ENCODE peak calls at places on chromosomes 16 and 17, in seven cellular contexts. One of them, this sample, is unnamed.

GRCh38 chr16:61149709-61150108 is 886.5 kb downstream of the CDH8 start:
- DNase-seq in activated naive CD8-positive, alpha-beta T cell treated with anti-CD3 and anti-CD28 coated beads, Interleukin-2, amount 50 U/mL, for 24 hours: no peak
- DNase-seq in cerebellar cortex: no peak
- DNase-seq in hypothalamus: no peak
- DNase-seq in cardiac fibroblast: no peak
- DNase-seq in PC-9: no peak
- DNase-seq in naive thymus-derived CD8-positive, alpha-beta T cell: no peak
- DNase-seq in this sample: no peak

GRCh38 chr17:72920513-72920912 is 172.0 kb downstream of the SLC39A11 start:
- DNase-seq in cardiac fibroblast: no peak
- DNase-seq in cerebellar cortex: no peak
- DNase-seq in hypothalamus: no peak
- DNase-seq in PC-9: no peak
- DNase-seq in activated naive CD8-positive, alpha-beta T cell treated with anti-CD3 and anti-CD28 coated beads, Interleukin-2, amount 50 U/mL, for 24 hours: no peak
- DNase-seq in naive thymus-derived CD8-positive, alpha-beta T cell: no peak
- DNase-seq in this sample: no peak

GRCh38 chr16:67170168-67170947 is at the start of gene NOL3:
- DNase-seq in naive thymus-derived CD8-positive, alpha-beta T cell: no peak
- DNase-seq in activated naive CD8-positive, alpha-beta T cell treated with anti-CD3 and anti-CD28 coated beads, Interleukin-2, amount 50 U/mL, for 24 hours: peak
- DNase-seq in cardiac fibroblast: peak
- DNase-seq in hypothalamus: peak
- DNase-seq in cerebellar cortex: peak
- DNase-seq in PC-9: peak
- DNase-seq in this sample: peak

GRCh38 chr16:89395150-89396142 is 94.9 kb downstream of the ANKRD11 start:
- DNase-seq in cardiac fibroblast: peak
- DNase-seq in PC-9: peak
- DNase-seq in cerebellar cortex: peak
- DNase-seq in hypothalamus: peak
- DNase-seq in naive thymus-derived CD8-positive, alpha-beta T cell: no peak
- DNase-seq in activated naive CD8-positive, alpha-beta T cell treated with anti-CD3 and anti-CD28 coated beads, Interleukin-2, amount 50 U/mL, for 24 hours: no peak
- DNase-seq in this sample: peak

GRCh38 chr17:1495265-1495664 is 2.8 kb upstream of the MYO1C start:
- DNase-seq in activated naive CD8-positive, alpha-beta T cell treated with anti-CD3 and anti-CD28 coated beads, Interleukin-2, amount 50 U/mL, for 24 hours: no peak
- DNase-seq in cerebellar cortex: peak
- DNase-seq in hypothalamus: no peak
- DNase-seq in naive thymus-derived CD8-positive, alpha-beta T cell: no peak
- DNase-seq in PC-9: peak
- DNase-seq in cardiac fibroblast: no peak
- DNase-seq in this sample: no peak

GRCh38 chr16:54425681-54426549 is 139.3 kb upstream of the IRX3 start:
- DNase-seq in PC-9: peak
- DNase-seq in activated naive CD8-positive, alpha-beta T cell treated with anti-CD3 and anti-CD28 coated beads, Interleukin-2, amount 50 U/mL, for 24 hours: no peak
- DNase-seq in hypothalamus: no peak
- DNase-seq in cardiac fibroblast: no peak
- DNase-seq in cerebellar cortex: no peak
- DNase-seq in naive thymus-derived CD8-positive, alpha-beta T cell: no peak
- DNase-seq in this sample: no peak

GRCh38 chr16:87847785-87848675 is 21.3 kb downstream of the SLC7A5 start:
- DNase-seq in hypothalamus: peak
- DNase-seq in cardiac fibroblast: no peak
- DNase-seq in activated naive CD8-positive, alpha-beta T cell treated with anti-CD3 and anti-CD28 coated beads, Interleukin-2, amount 50 U/mL, for 24 hours: no peak
- DNase-seq in PC-9: no peak
- DNase-seq in naive thymus-derived CD8-positive, alpha-beta T cell: no peak
- DNase-seq in cerebellar cortex: no peak
- DNase-seq in this sample: peak

GRCh38 chr17:5745091-5745820 is 160.9 kb upstream of the NLRP1 start:
- DNase-seq in activated naive CD8-positive, alpha-beta T cell treated with anti-CD3 and anti-CD28 coated beads, Interleukin-2, amount 50 U/mL, for 24 hours: no peak
- DNase-seq in cardiac fibroblast: no peak
- DNase-seq in naive thymus-derived CD8-positive, alpha-beta T cell: no peak
- DNase-seq in PC-9: no peak
- DNase-seq in cerebellar cortex: peak
- DNase-seq in hypothalamus: no peak
- DNase-seq in this sample: no peak

GRCh38 chr17:68468785-68469184 is 11.5 kb upstream of the WIPI1 start:
- DNase-seq in hypothalamus: no peak
- DNase-seq in cardiac fibroblast: no peak
- DNase-seq in PC-9: no peak
- DNase-seq in cerebellar cortex: no peak
- DNase-seq in activated naive CD8-positive, alpha-beta T cell treated with anti-CD3 and anti-CD28 coated beads, Interleukin-2, amount 50 U/mL, for 24 hours: no peak
- DNase-seq in naive thymus-derived CD8-positive, alpha-beta T cell: no peak
- DNase-seq in this sample: no peak

GRCh38 chr16:72247821-72248253 is 75.9 kb upstream of the PMFBP1 start:
- DNase-seq in naive thymus-derived CD8-positive, alpha-beta T cell: no peak
- DNase-seq in PC-9: no peak
- DNase-seq in cerebellar cortex: no peak
- DNase-seq in activated naive CD8-positive, alpha-beta T cell treated with anti-CD3 and anti-CD28 coated beads, Interleukin-2, amount 50 U/mL, for 24 hours: no peak
- DNase-seq in hypothalamus: no peak
- DNase-seq in cardiac fibroblast: peak
- DNase-seq in this sample: no peak

GRCh38 chr16:4411684-4412083 is 4.7 kb downstream of the CORO7 start:
- DNase-seq in PC-9: no peak
- DNase-seq in cerebellar cortex: no peak
- DNase-seq in hypothalamus: peak
- DNase-seq in cardiac fibroblast: no peak
- DNase-seq in naive thymus-derived CD8-positive, alpha-beta T cell: no peak
- DNase-seq in activated naive CD8-positive, alpha-beta T cell treated with anti-CD3 and anti-CD28 coated beads, Interleukin-2, amount 50 U/mL, for 24 hours: no peak
- DNase-seq in this sample: peak

GRCh38 chr17:39674702-39675389 is 6.6 kb downstream of the PNMT start:
- DNase-seq in PC-9: peak
- DNase-seq in hypothalamus: no peak
- DNase-seq in cardiac fibroblast: peak
- DNase-seq in naive thymus-derived CD8-positive, alpha-beta T cell: no peak
- DNase-seq in activated naive CD8-positive, alpha-beta T cell treated with anti-CD3 and anti-CD28 coated beads, Interleukin-2, amount 50 U/mL, for 24 hours: no peak
- DNase-seq in cerebellar cortex: no peak
- DNase-seq in this sample: no peak

GRCh38 chr17:7840875-7841274 is 6.9 kb downstream of the KDM6B start:
- DNase-seq in activated naive CD8-positive, alpha-beta T cell treated with anti-CD3 and anti-CD28 coated beads, Interleukin-2, amount 50 U/mL, for 24 hours: no peak
- DNase-seq in naive thymus-derived CD8-positive, alpha-beta T cell: no peak
- DNase-seq in cerebellar cortex: peak
- DNase-seq in hypothalamus: no peak
- DNase-seq in PC-9: no peak
- DNase-seq in cardiac fibroblast: no peak
- DNase-seq in this sample: no peak

GRCh38 chr16:14510939-14511797 is 118.9 kb downstream of the PARN start:
- DNase-seq in hypothalamus: no peak
- DNase-seq in activated naive CD8-positive, alpha-beta T cell treated with anti-CD3 and anti-CD28 coated beads, Interleukin-2, amount 50 U/mL, for 24 hours: no peak
- DNase-seq in cerebellar cortex: no peak
- DNase-seq in PC-9: no peak
- DNase-seq in naive thymus-derived CD8-positive, alpha-beta T cell: no peak
- DNase-seq in cardiac fibroblast: peak
- DNase-seq in this sample: no peak

GRCh38 chr17:32590974-32591373 is 104.2 kb downstream of the CDK5R1 start:
- DNase-seq in cerebellar cortex: no peak
- DNase-seq in cardiac fibroblast: no peak
- DNase-seq in activated naive CD8-positive, alpha-beta T cell treated with anti-CD3 and anti-CD28 coated beads, Interleukin-2, amount 50 U/mL, for 24 hours: no peak
- DNase-seq in naive thymus-derived CD8-positive, alpha-beta T cell: no peak
- DNase-seq in PC-9: no peak
- DNase-seq in hypothalamus: no peak
- DNase-seq in this sample: no peak

GRCh38 chr16:84657229-84657837 is 9.0 kb downstream of the KLHL36 start:
- DNase-seq in cerebellar cortex: no peak
- DNase-seq in hypothalamus: no peak
- DNase-seq in naive thymus-derived CD8-positive, alpha-beta T cell: no peak
- DNase-seq in activated naive CD8-positive, alpha-beta T cell treated with anti-CD3 and anti-CD28 coated beads, Interleukin-2, amount 50 U/mL, for 24 hours: no peak
- DNase-seq in PC-9: no peak
- DNase-seq in cardiac fibroblast: no peak
- DNase-seq in this sample: no peak

GRCh38 chr17:35243459-35244204 is 760 bp downstream of the SLFN5 start:
- DNase-seq in naive thymus-derived CD8-positive, alpha-beta T cell: peak
- DNase-seq in activated naive CD8-positive, alpha-beta T cell treated with anti-CD3 and anti-CD28 coated beads, Interleukin-2, amount 50 U/mL, for 24 hours: peak
- DNase-seq in cardiac fibroblast: peak
- DNase-seq in PC-9: peak
- DNase-seq in hypothalamus: no peak
- DNase-seq in cerebellar cortex: no peak
- DNase-seq in this sample: peak

GRCh38 chr17:4215882-4216411 is 47.8 kb downstream of the ANKFY1 start:
- DNase-seq in naive thymus-derived CD8-positive, alpha-beta T cell: no peak
- DNase-seq in cerebellar cortex: no peak
- DNase-seq in cardiac fibroblast: peak
- DNase-seq in hypothalamus: no peak
- DNase-seq in PC-9: no peak
- DNase-seq in activated naive CD8-positive, alpha-beta T cell treated with anti-CD3 and anti-CD28 coated beads, Interleukin-2, amount 50 U/mL, for 24 hours: no peak
- DNase-seq in this sample: no peak

GRCh38 chr16:11668590-11669379 is 530 bp downstream of the SNN start:
- DNase-seq in cerebellar cortex: no peak
- DNase-seq in hypothalamus: no peak
- DNase-seq in activated naive CD8-positive, alpha-beta T cell treated with anti-CD3 and anti-CD28 coated beads, Interleukin-2, amount 50 U/mL, for 24 hours: no peak
- DNase-seq in naive thymus-derived CD8-positive, alpha-beta T cell: peak
- DNase-seq in PC-9: no peak
- DNase-seq in cardiac fibroblast: no peak
- DNase-seq in this sample: no peak

GRCh38 chr17:28717578-28718316 is at the start of gene RAB34:
- DNase-seq in cardiac fibroblast: peak
- DNase-seq in cerebellar cortex: peak
- DNase-seq in activated naive CD8-positive, alpha-beta T cell treated with anti-CD3 and anti-CD28 coated beads, Interleukin-2, amount 50 U/mL, for 24 hours: no peak
- DNase-seq in PC-9: peak
- DNase-seq in naive thymus-derived CD8-positive, alpha-beta T cell: no peak
- DNase-seq in hypothalamus: no peak
- DNase-seq in this sample: peak

GRCh38 chr16:18816286-18816685 is 14.9 kb upstream of the ARL6IP1 start:
- DNase-seq in activated naive CD8-positive, alpha-beta T cell treated with anti-CD3 and anti-CD28 coated beads, Interleukin-2, amount 50 U/mL, for 24 hours: no peak
- DNase-seq in naive thymus-derived CD8-positive, alpha-beta T cell: no peak
- DNase-seq in hypothalamus: no peak
- DNase-seq in cerebellar cortex: no peak
- DNase-seq in PC-9: no peak
- DNase-seq in cardiac fibroblast: no peak
- DNase-seq in this sample: no peak

GRCh38 chr17:31072186-31072585 is 22.6 kb upstream of the NF1 start:
- DNase-seq in cerebellar cortex: no peak
- DNase-seq in PC-9: peak
- DNase-seq in cardiac fibroblast: no peak
- DNase-seq in hypothalamus: no peak
- DNase-seq in naive thymus-derived CD8-positive, alpha-beta T cell: no peak
- DNase-seq in activated naive CD8-positive, alpha-beta T cell treated with anti-CD3 and anti-CD28 coated beads, Interleukin-2, amount 50 U/mL, for 24 hours: no peak
- DNase-seq in this sample: no peak

GRCh38 chr17:40550608-40551007 is 14.7 kb downstream of the CCR7 start:
- DNase-seq in activated naive CD8-positive, alpha-beta T cell treated with anti-CD3 and anti-CD28 coated beads, Interleukin-2, amount 50 U/mL, for 24 hours: no peak
- DNase-seq in cerebellar cortex: no peak
- DNase-seq in PC-9: peak
- DNase-seq in cardiac fibroblast: peak
- DNase-seq in naive thymus-derived CD8-positive, alpha-beta T cell: no peak
- DNase-seq in hypothalamus: no peak
- DNase-seq in this sample: no peak

GRCh38 chr17:1484586-1485310 is 7.7 kb downstream of the MYO1C start:
- DNase-seq in cerebellar cortex: peak
- DNase-seq in PC-9: peak
- DNase-seq in hypothalamus: no peak
- DNase-seq in activated naive CD8-positive, alpha-beta T cell treated with anti-CD3 and anti-CD28 coated beads, Interleukin-2, amount 50 U/mL, for 24 hours: peak
- DNase-seq in naive thymus-derived CD8-positive, alpha-beta T cell: peak
- DNase-seq in cardiac fibroblast: peak
- DNase-seq in this sample: no peak

GRCh38 chr17:15892679-15893332 is 52.1 kb upstream of the ADORA2B start:
- DNase-seq in naive thymus-derived CD8-positive, alpha-beta T cell: no peak
- DNase-seq in PC-9: peak
- DNase-seq in cerebellar cortex: no peak
- DNase-seq in activated naive CD8-positive, alpha-beta T cell treated with anti-CD3 and anti-CD28 coated beads, Interleukin-2, amount 50 U/mL, for 24 hours: no peak
- DNase-seq in hypothalamus: no peak
- DNase-seq in cardiac fibroblast: peak
- DNase-seq in this sample: no peak

GRCh38 chr16:11179569-11179968 is 76.4 kb downstream of the SOCS1 start:
- DNase-seq in PC-9: no peak
- DNase-seq in hypothalamus: no peak
- DNase-seq in activated naive CD8-positive, alpha-beta T cell treated with anti-CD3 and anti-CD28 coated beads, Interleukin-2, amount 50 U/mL, for 24 hours: no peak
- DNase-seq in cerebellar cortex: no peak
- DNase-seq in naive thymus-derived CD8-positive, alpha-beta T cell: no peak
- DNase-seq in cardiac fibroblast: no peak
- DNase-seq in this sample: no peak

GRCh38 chr17:65841116-65841515 is 279.7 kb upstream of the AXIN2 start:
- DNase-seq in activated naive CD8-positive, alpha-beta T cell treated with anti-CD3 and anti-CD28 coated beads, Interleukin-2, amount 50 U/mL, for 24 hours: no peak
- DNase-seq in PC-9: no peak
- DNase-seq in cardiac fibroblast: no peak
- DNase-seq in hypothalamus: no peak
- DNase-seq in cerebellar cortex: no peak
- DNase-seq in naive thymus-derived CD8-positive, alpha-beta T cell: no peak
- DNase-seq in this sample: no peak

GRCh38 chr17:57296231-57296630 is 39.9 kb downstream of the MSI2 start:
- DNase-seq in activated naive CD8-positive, alpha-beta T cell treated with anti-CD3 and anti-CD28 coated beads, Interleukin-2, amount 50 U/mL, for 24 hours: no peak
- DNase-seq in cardiac fibroblast: no peak
- DNase-seq in naive thymus-derived CD8-positive, alpha-beta T cell: no peak
- DNase-seq in hypothalamus: no peak
- DNase-seq in PC-9: peak
- DNase-seq in cerebellar cortex: no peak
- DNase-seq in this sample: no peak